ENCODE peak calls at places on chromosomes 1 and 21, in eight cellular contexts. One of them, this sample, is unnamed.

GRCh38 chr1:19311931-19312781 is at the start of the genes AKR7A2 and SLC66A1:
- DNase-seq in T-helper 9 cell: peak; percentile 84
- DNase-seq in fibroblast of the aortic adventitia: peak; percentile 88
- DNase-seq in T-helper 1 cell: peak; percentile 89
- DNase-seq in H4: peak; percentile 82
- DNase-seq in epithelial cell of esophagus: peak; percentile 94
- DNase-seq in ascending aorta: peak; percentile 96
- DNase-seq in posterior vena cava: peak; percentile 97
- DNase-seq in this sample: peak; percentile 62

GRCh38 chr1:225318706-225319575 is 108.9 kb downstream of the LBR start:
- DNase-seq in T-helper 9 cell: peak; percentile 3
- DNase-seq in fibroblast of the aortic adventitia: peak; percentile 57
- DNase-seq in T-helper 1 cell: no peak
- DNase-seq in H4: peak; percentile 51
- DNase-seq in epithelial cell of esophagus: peak; percentile 63
- DNase-seq in ascending aorta: no peak
- DNase-seq in posterior vena cava: no peak
- DNase-seq in this sample: no peak

GRCh38 chr1:228737613-228738012 is 2.3 kb downstream of the RHOU start:
- DNase-seq in T-helper 9 cell: no peak
- DNase-seq in fibroblast of the aortic adventitia: no peak
- DNase-seq in T-helper 1 cell: no peak
- DNase-seq in H4: no peak
- DNase-seq in epithelial cell of esophagus: no peak
- DNase-seq in ascending aorta: no peak
- DNase-seq in posterior vena cava: no peak
- DNase-seq in this sample: no peak

GRCh38 chr1:67355745-67356424 is 48.2 kb downstream of the IL12RB2 start:
- DNase-seq in T-helper 9 cell: no peak
- DNase-seq in fibroblast of the aortic adventitia: peak; percentile 80
- DNase-seq in T-helper 1 cell: no peak
- DNase-seq in H4: peak; percentile 45
- DNase-seq in epithelial cell of esophagus: peak; percentile 91
- DNase-seq in ascending aorta: no peak
- DNase-seq in posterior vena cava: no peak
- DNase-seq in this sample: no peak

GRCh38 chr1:58748625-58749198 is 35.1 kb downstream of the JUN start:
- DNase-seq in T-helper 9 cell: no peak
- DNase-seq in fibroblast of the aortic adventitia: no peak
- DNase-seq in T-helper 1 cell: no peak
- DNase-seq in H4: no peak
- DNase-seq in epithelial cell of esophagus: no peak
- DNase-seq in ascending aorta: no peak
- DNase-seq in posterior vena cava: no peak
- DNase-seq in this sample: no peak

GRCh38 chr1:243315455-243315854 is 59.6 kb downstream of the SDCCAG8 start:
- DNase-seq in T-helper 9 cell: no peak
- DNase-seq in fibroblast of the aortic adventitia: peak; percentile 30
- DNase-seq in T-helper 1 cell: no peak
- DNase-seq in H4: no peak
- DNase-seq in epithelial cell of esophagus: no peak
- DNase-seq in ascending aorta: no peak
- DNase-seq in posterior vena cava: no peak
- DNase-seq in this sample: no peak

GRCh38 chr1:213041443-213041842 is 9.6 kb upstream of the RPS6KC1 start:
- DNase-seq in T-helper 9 cell: no peak
- DNase-seq in fibroblast of the aortic adventitia: peak; percentile 34
- DNase-seq in T-helper 1 cell: no peak
- DNase-seq in H4: peak; percentile 27
- DNase-seq in epithelial cell of esophagus: peak; percentile 33
- DNase-seq in ascending aorta: no peak
- DNase-seq in posterior vena cava: no peak
- DNase-seq in this sample: no peak

GRCh38 chr1:112862753-112863426 is 93.1 kb downstream of the SLC16A1 start:
- DNase-seq in T-helper 9 cell: no peak
- DNase-seq in fibroblast of the aortic adventitia: no peak
- DNase-seq in T-helper 1 cell: no peak
- DNase-seq in H4: no peak
- DNase-seq in epithelial cell of esophagus: no peak
- DNase-seq in ascending aorta: no peak
- DNase-seq in posterior vena cava: no peak
- DNase-seq in this sample: no peak

GRCh38 chr21:36704281-36704957 is 5.5 kb downstream of the SIM2 start:
- DNase-seq in T-helper 9 cell: no peak
- DNase-seq in fibroblast of the aortic adventitia: no peak
- DNase-seq in T-helper 1 cell: no peak
- DNase-seq in H4: no peak
- DNase-seq in epithelial cell of esophagus: no peak
- DNase-seq in ascending aorta: no peak
- DNase-seq in posterior vena cava: no peak
- DNase-seq in this sample: no peak

GRCh38 chr1:26320896-26321295 is 3.1 kb downstream of the CD52 start:
- DNase-seq in T-helper 9 cell: no peak
- DNase-seq in fibroblast of the aortic adventitia: no peak
- DNase-seq in T-helper 1 cell: no peak
- DNase-seq in H4: no peak
- DNase-seq in epithelial cell of esophagus: no peak
- DNase-seq in ascending aorta: no peak
- DNase-seq in posterior vena cava: no peak
- DNase-seq in this sample: no peak

GRCh38 chr1:53685272-53686051 is 53.5 kb downstream of the GLIS1 start:
- DNase-seq in T-helper 9 cell: no peak
- DNase-seq in fibroblast of the aortic adventitia: no peak
- DNase-seq in T-helper 1 cell: no peak
- DNase-seq in H4: peak; percentile 31
- DNase-seq in epithelial cell of esophagus: peak; percentile 42
- DNase-seq in ascending aorta: no peak
- DNase-seq in posterior vena cava: no peak
- DNase-seq in this sample: no peak

This sample was measured in hypothalamus.